ENCODE peak calls at places on chromosomes 3 and 15, in four cellular contexts. One of them, this sample, is unnamed. For H3K36me3 and H3K4me1, the result is how much of the 10 kb centered on the place peaks cover.

GRCh38 chr3:132029182-132029902 is 5.5 kb downstream of the CPNE4 start:
- DNase-seq in psoas muscle: peak
- DNase-seq in left ventricle myocardium inferior: peak
- DNase-seq in ovary: peak
- DNase-seq in this sample: peak

GRCh38 chr15:58299311-58299850 is 132.4 kb upstream of the LIPC start:
- DNase-seq in psoas muscle: no peak
- DNase-seq in left ventricle myocardium inferior: no peak
- DNase-seq in ovary: no peak
- DNase-seq in this sample: no peak

GRCh38 chr3:20047341-20047779 is 7.1 kb downstream of the KAT2B start:
- DNase-seq in psoas muscle: no peak
- DNase-seq in left ventricle myocardium inferior: no peak
- DNase-seq in ovary: no peak
- DNase-seq in this sample: no peak

GRCh38 chr3:62992520-62992919 is 117.3 kb upstream of the CADPS start:
- DNase-seq in psoas muscle: no peak
- DNase-seq in left ventricle myocardium inferior: no peak
- DNase-seq in ovary: no peak
- DNase-seq in this sample: no peak

GRCh38 chr3:112778298-112779008 is 68.2 kb downstream of the CD200R1L start:
- DNase-seq in psoas muscle: no peak
- DNase-seq in left ventricle myocardium inferior: no peak
- DNase-seq in ovary: no peak
- DNase-seq in this sample: no peak

GRCh38 chr3:150227839-150228238 is 180.3 kb upstream of the TSC22D2 start:
- DNase-seq in psoas muscle: no peak
- DNase-seq in left ventricle myocardium inferior: no peak
- DNase-seq in ovary: no peak
- DNase-seq in this sample: peak

GRCh38 chr3:112027839-112028238 is 6.7 kb upstream of the TMPRSS7 start:
- DNase-seq in psoas muscle: no peak
- DNase-seq in left ventricle myocardium inferior: no peak
- DNase-seq in ovary: no peak
- DNase-seq in this sample: peak

GRCh38 chr3:50567386-50568182 is at the start of gene C3orf18:
- DNase-seq in psoas muscle: peak
- DNase-seq in left ventricle myocardium inferior: peak
- DNase-seq in ovary: peak
- DNase-seq in this sample: peak

GRCh38 chr3:171088984-171089754 is 62.6 kb upstream of the SLC2A2 start:
- DNase-seq in psoas muscle: no peak
- DNase-seq in left ventricle myocardium inferior: no peak
- DNase-seq in ovary: no peak
- DNase-seq in this sample: no peak

GRCh38 chr3:117600666-117601065 is 891.1 kb downstream of the TUSC7 start:
- DNase-seq in psoas muscle: no peak
- DNase-seq in left ventricle myocardium inferior: no peak
- DNase-seq in ovary: no peak
- DNase-seq in this sample: no peak

GRCh38 chr3:117603097-117603496 is 893.5 kb downstream of the TUSC7 start:
- DNase-seq in psoas muscle: no peak
- DNase-seq in left ventricle myocardium inferior: no peak
- DNase-seq in ovary: no peak
- DNase-seq in this sample: no peak

GRCh38 chr3:117597865-117598264 is 888.3 kb downstream of the TUSC7 start:
- DNase-seq in psoas muscle: no peak
- DNase-seq in left ventricle myocardium inferior: no peak
- DNase-seq in ovary: no peak
- DNase-seq in this sample: no peak

GRCh38 chr3:117600112-117600511 is 890.5 kb downstream of the TUSC7 start:
- DNase-seq in psoas muscle: no peak
- DNase-seq in left ventricle myocardium inferior: no peak
- DNase-seq in ovary: no peak
- DNase-seq in this sample: no peak

GRCh38 chr3:117602054-117602644 is 892.6 kb downstream of the TUSC7 start:
- DNase-seq in psoas muscle: no peak
- DNase-seq in left ventricle myocardium inferior: no peak
- DNase-seq in ovary: no peak
- DNase-seq in this sample: no peak
- H3K36me3 ChIP-seq in psoas muscle: under half
- H3K36me3 ChIP-seq in left ventricle myocardium inferior: under half
- H3K36me3 ChIP-seq in ovary: under half
- H3K36me3 ChIP-seq in this sample: under half

DNA sequence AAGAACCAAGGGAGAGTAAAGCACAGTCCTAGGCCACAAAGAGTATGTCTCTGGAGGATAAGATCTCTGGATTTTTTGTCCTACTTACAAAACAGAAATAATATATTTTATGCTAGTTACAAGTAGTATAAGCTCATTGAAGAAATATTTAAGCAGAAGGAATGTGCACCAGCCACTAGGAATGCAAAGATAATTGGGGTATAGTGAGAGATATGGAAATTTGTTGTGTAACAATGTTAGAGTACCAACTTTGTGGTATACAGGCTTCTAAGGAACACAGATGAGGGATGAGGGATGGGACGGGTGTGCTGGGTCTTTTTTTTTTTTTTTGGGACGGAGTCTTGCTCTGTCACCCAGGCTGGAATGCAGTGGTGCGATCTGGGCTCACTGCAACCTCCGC is 26.5 kb downstream of the AKAP13 start:
- DNase-seq in psoas muscle: no peak
- DNase-seq in left ventricle myocardium inferior: no peak
- DNase-seq in ovary: no peak
- DNase-seq in this sample: no peak
- H3K4me1 ChIP-seq in psoas muscle: half or more
- H3K4me1 ChIP-seq in left ventricle myocardium inferior: half or more
- H3K4me1 ChIP-seq in ovary: under half
- H3K4me1 ChIP-seq in this sample: under half

GRCh38 chr3:70805044-70805732 is 492.8 kb upstream of the MDFIC2 start:
- DNase-seq in psoas muscle: no peak
- DNase-seq in left ventricle myocardium inferior: no peak
- DNase-seq in ovary: no peak
- DNase-seq in this sample: no peak
- H3K4me3 ChIP-seq in psoas muscle: no peak
- H3K4me3 ChIP-seq in left ventricle myocardium inferior: peak
- H3K4me3 ChIP-seq in ovary: no peak
- H3K4me3 ChIP-seq in this sample: no peak

DNA sequence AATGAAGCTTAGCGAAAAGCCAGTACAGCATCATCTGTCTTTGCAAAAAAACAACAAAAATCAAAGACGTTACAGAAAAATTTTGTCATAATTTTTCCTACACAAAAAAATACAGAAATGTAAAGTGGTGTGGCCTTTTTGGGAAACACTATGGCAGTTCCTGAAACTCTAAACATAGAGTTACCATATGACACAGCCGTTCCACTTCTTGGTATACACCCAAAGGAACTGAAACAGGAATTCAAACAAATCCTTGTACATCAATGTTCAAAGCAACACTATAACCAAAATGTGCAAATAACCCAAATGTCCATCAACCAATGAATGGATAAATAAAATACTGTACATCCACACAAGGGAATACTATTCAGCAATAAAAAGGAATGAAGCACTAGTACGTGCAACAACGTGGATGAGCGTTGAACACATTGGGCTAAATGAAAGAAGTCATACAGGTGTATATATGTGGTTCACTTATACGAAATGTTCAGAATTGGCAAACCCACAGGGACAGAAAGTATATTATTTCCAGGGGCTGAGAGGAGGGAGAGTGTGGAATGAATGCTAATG is 46.8 kb downstream of the GLB1 start:
- DNase-seq in psoas muscle: no peak
- DNase-seq in left ventricle myocardium inferior: no peak
- DNase-seq in ovary: no peak
- DNase-seq in this sample: no peak
- H3K36me3 ChIP-seq in psoas muscle: under half
- H3K36me3 ChIP-seq in left ventricle myocardium inferior: half or more
- H3K36me3 ChIP-seq in ovary: under half
- H3K36me3 ChIP-seq in this sample: under half

GRCh38 chr15:66180706-66181105 is 72.8 kb downstream of the MEGF11 start:
- DNase-seq in psoas muscle: no peak
- DNase-seq in left ventricle myocardium inferior: no peak
- DNase-seq in ovary: no peak
- DNase-seq in this sample: no peak
- H3K4me1 ChIP-seq in psoas muscle: under half
- H3K4me1 ChIP-seq in left ventricle myocardium inferior: under half
- H3K4me1 ChIP-seq in ovary: under half
- H3K4me1 ChIP-seq in this sample: under half

GRCh38 chr15:100113351-100114075 is 228.3 kb downstream of the ADAMTS17 start:
- DNase-seq in psoas muscle: no peak
- DNase-seq in left ventricle myocardium inferior: peak
- DNase-seq in ovary: peak
- DNase-seq in this sample: peak
- H3K4me3 ChIP-seq in psoas muscle: no peak
- H3K4me3 ChIP-seq in left ventricle myocardium inferior: peak
- H3K4me3 ChIP-seq in ovary: no peak
- H3K4me3 ChIP-seq in this sample: no peak

DNA sequence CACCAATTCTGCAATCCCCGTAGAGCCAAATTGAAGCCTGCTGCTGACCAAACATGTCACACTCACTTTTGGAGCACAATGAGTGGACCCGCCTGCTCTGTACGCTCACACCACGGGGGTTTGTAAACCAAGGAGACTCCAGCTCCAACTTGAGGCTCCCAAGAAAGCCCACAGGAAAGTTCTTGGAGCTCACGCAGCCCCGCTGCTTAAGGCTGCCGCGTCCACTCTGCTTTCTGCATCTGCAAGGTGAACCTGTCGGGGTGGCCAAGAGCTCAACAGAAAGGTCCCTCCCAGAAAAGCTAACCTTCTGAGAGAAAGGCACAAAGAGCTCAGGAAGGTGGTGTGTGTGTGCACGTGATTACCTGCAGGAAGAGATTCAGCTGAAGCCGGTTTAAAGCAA is 94.9 kb downstream of the PCSK6 start:
- DNase-seq in psoas muscle: no peak
- DNase-seq in left ventricle myocardium inferior: no peak
- DNase-seq in ovary: no peak
- DNase-seq in this sample: no peak
- H3K36me3 ChIP-seq in psoas muscle: under half
- H3K36me3 ChIP-seq in left ventricle myocardium inferior: half or more
- H3K36me3 ChIP-seq in ovary: under half
- H3K36me3 ChIP-seq in this sample: under half

GRCh38 chr15:45167631-45168205 is 20.0 kb downstream of the SHF start:
- DNase-seq in psoas muscle: no peak
- DNase-seq in left ventricle myocardium inferior: no peak
- DNase-seq in ovary: no peak
- DNase-seq in this sample: no peak

GRCh38 chr15:45169608-45170480 is 17.9 kb downstream of the SHF start:
- DNase-seq in psoas muscle: no peak
- DNase-seq in left ventricle myocardium inferior: no peak
- DNase-seq in ovary: no peak
- DNase-seq in this sample: no peak

GRCh38 chr15:45166792-45167630 is 20.8 kb downstream of the SHF start:
- DNase-seq in psoas muscle: peak
- DNase-seq in left ventricle myocardium inferior: peak
- DNase-seq in ovary: peak
- DNase-seq in this sample: peak

GRCh38 chr15:45168286-45168685 is 19.5 kb downstream of the SHF start:
- DNase-seq in psoas muscle: no peak
- DNase-seq in left ventricle myocardium inferior: no peak
- DNase-seq in ovary: no peak
- DNase-seq in this sample: no peak

DNA sequence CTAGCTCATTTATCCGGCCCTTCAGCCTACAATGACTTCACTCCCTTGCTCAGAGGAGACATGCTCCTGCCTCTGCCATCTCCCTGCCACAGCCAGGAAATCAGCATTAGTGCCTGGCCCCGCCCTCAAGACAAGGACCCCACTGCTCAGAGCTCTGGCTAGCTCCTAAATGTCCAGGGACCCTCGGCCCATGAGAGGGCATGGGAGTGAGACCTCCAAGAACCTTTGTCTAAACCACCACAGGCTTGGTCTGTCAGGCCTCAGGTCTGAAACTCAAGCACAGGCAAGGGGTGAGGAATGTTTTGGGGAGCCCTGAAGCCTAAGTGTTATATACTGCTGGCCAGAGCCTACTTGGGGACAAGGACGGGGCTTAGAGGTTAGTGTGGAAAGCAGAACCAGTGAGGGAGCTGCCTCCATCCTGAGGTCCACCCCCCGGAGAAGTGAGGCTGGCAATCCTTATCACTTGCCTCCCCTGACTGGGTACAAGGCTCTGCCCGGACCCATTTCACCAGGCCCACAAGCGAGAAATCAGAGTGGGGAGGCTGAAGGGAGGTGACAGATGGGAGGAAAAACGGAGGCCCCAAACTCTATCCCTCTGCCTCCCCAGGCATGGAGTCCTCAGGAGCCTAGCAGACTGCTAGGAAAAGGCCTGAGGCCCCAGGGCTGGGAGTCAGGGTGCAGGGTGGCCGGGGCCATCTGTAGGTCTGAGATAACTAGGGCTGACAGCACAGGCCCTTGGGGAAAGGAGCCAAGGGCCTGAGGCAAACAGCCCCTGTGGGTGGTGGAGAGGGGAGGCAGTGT is 18.8 kb downstream of the SHF start:
- DNase-seq in psoas muscle: no peak
- DNase-seq in left ventricle myocardium inferior: no peak
- DNase-seq in ovary: no peak
- DNase-seq in this sample: no peak
- H3K4me1 ChIP-seq in psoas muscle: under half
- H3K4me1 ChIP-seq in left ventricle myocardium inferior: under half
- H3K4me1 ChIP-seq in ovary: under half
- H3K4me1 ChIP-seq in this sample: under half

DNA sequence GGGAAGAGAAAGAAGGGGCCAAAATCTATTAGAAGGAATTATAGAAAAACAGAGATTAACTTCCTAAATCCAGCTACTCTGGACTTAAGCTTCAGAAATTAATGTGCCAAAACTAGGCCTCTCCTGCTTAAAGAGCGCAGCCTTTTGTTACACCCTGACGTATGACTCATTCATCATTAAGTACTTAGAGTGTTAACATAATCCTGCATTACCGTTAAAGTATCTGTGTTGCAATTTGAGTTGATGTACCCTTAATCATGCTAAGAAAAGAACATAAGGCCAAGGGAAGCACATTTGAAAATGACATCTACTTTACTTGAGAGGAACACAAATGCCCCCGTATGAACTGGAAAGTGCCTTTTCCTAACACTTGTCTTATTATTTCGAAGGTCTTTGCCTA is 7.9 kb downstream of the HTR3D start:
- DNase-seq in psoas muscle: no peak
- DNase-seq in left ventricle myocardium inferior: no peak
- DNase-seq in ovary: no peak
- DNase-seq in this sample: no peak
- H3K4me3 ChIP-seq in psoas muscle: no peak
- H3K4me3 ChIP-seq in left ventricle myocardium inferior: no peak
- H3K4me3 ChIP-seq in ovary: no peak
- H3K4me3 ChIP-seq in this sample: no peak

GRCh38 chr15:90876046-90876445 is 7.7 kb downstream of the FURIN start:
- DNase-seq in psoas muscle: no peak
- DNase-seq in left ventricle myocardium inferior: no peak
- DNase-seq in ovary: no peak
- DNase-seq in this sample: no peak

GRCh38 chr15:90877996-90878395 is 6.3 kb upstream of the FES start:
- DNase-seq in psoas muscle: no peak
- DNase-seq in left ventricle myocardium inferior: no peak
- DNase-seq in ovary: no peak
- DNase-seq in this sample: no peak

GRCh38 chr15:90875549-90875981 is 7.2 kb downstream of the FURIN start:
- DNase-seq in psoas muscle: no peak
- DNase-seq in left ventricle myocardium inferior: no peak
- DNase-seq in ovary: no peak
- DNase-seq in this sample: no peak

GRCh38 chr15:90877315-90877714 is 7.0 kb upstream of the FES start:
- DNase-seq in psoas muscle: no peak
- DNase-seq in left ventricle myocardium inferior: no peak
- DNase-seq in ovary: no peak
- DNase-seq in this sample: no peak

GRCh38 chr15:90876512-90877170 is 7.7 kb upstream of the FES start:
- DNase-seq in psoas muscle: no peak
- DNase-seq in left ventricle myocardium inferior: no peak
- DNase-seq in ovary: no peak
- DNase-seq in this sample: no peak
- H3K36me3 ChIP-seq in psoas muscle: under half
- H3K36me3 ChIP-seq in left ventricle myocardium inferior: half or more
- H3K36me3 ChIP-seq in ovary: under half
- H3K36me3 ChIP-seq in this sample: under half

This sample was measured in testis.